ENCODE peak calls at places on chromosomes 11 and 22, in four cellular contexts. S is GM12878, W is K562, L is HepG2. G is an unnamed sample.
A peak's percentile ranks its signal among the peaks of the same experiment; 100 is the strongest.

GRCh38 chr22:44671742-44672141 is 30.3 kb upstream of the PRR5 start:
- DNase-seq in S (no peak), W (no peak), L (peak; percentile 77), G (no peak)

GRCh38 chr22:32623943-32624342 is 149.3 kb downstream of the FBXO7 start:
- DNase-seq in S (no peak), W (no peak), L (peak; percentile 12), G (no peak)

GRCh38 chr11:28874706-28875105 is 766.5 kb downstream of the METTL15 start:
- DNase-seq in S (no peak), W (no peak), L (no peak), G (no peak)

GRCh38 chr11:20013346-20014066 is 146.8 kb downstream of the DBX1 start:
- DNase-seq in S (no peak), W (no peak), L (peak; percentile 73), G (no peak)

GRCh38 chr22:25334091-25334490 is 114.7 kb downstream of the CRYBB2 start:
- DNase-seq in S (peak; percentile 0), W (peak; percentile 22), L (peak; percentile 49), G (peak; percentile 77)

GRCh38 chr11:26286472-26287066 is 45.4 kb upstream of the ANO3 start:
- DNase-seq in S (no peak), W (no peak), L (peak; percentile 2), G (peak; percentile 29)

GRCh38 chr11:29173660-29174062 is 843.2 kb downstream of the KCNA4 start:
- DNase-seq in S (no peak), W (no peak), L (peak; percentile 2), G (no peak)

GRCh38 chr11:69910519-69911309 is 91.5 kb upstream of the FGF3 start:
- DNase-seq in S (no peak), W (no peak), L (no peak), G (peak; percentile 6)

GRCh38 chr22:19235874-19236273 is 55.6 kb downstream of the CLTCL1 start:
- DNase-seq in S (no peak), W (no peak), L (no peak), G (no peak)

GRCh38 chr11:124896821-124897391 is 759 bp downstream of the ROBO4 start:
- DNase-seq in S (no peak), W (no peak), L (no peak), G (no peak)

GRCh38 chr22:20463324-20464095 is 25.9 kb upstream of the SCARF2 start:
- DNase-seq in S (no peak), W (no peak), L (no peak), G (no peak)

GRCh38 chr11:69239320-69240040 is 54.5 kb upstream of the MYEOV start:
- DNase-seq in S (no peak), W (no peak), L (no peak), G (no peak)

GRCh38 chr22:50564289-50564688 is 1.6 kb upstream of the SYCE3 start:
- DNase-seq in S (no peak), W (no peak), L (no peak), G (no peak)

DNA sequence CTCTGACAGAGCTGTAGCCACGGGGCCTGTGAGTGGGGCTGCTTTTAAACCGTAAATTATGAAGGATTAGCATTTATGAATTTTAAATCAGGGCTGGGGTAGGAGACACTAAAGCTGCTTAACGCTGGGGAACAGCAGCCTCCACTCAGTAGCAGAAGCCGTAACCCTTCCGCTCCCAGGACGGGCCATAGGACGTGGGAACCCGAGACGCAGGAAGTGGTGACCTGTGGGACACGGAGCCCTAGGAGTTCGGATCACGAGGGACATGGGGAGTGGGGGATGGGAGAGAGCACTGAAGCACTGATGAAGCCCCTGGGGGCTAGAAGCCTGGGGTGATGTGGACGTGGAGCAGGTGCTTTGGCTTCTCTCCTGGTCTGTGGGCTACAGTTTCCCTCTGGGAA is 66.3 kb upstream of the LMO1 start:
- DNase-seq in S (no peak), W (no peak), L (no peak), G (no peak)
- TF ChIP-seq CREM in S (no peak), W (no peak), L (no peak), G (no peak)

GRCh38 chr11:134730096-134730495 is 318.1 kb upstream of the B3GAT1 start:
- DNase-seq in S (no peak), W (no peak), L (no peak), G (no peak)

GRCh38 chr11:134731562-134731961 is 319.5 kb upstream of the B3GAT1 start:
- DNase-seq in S (no peak), W (no peak), L (no peak), G (peak; percentile 50)

GRCh38 chr11:134728186-134728585 is 316.1 kb upstream of the B3GAT1 start:
- DNase-seq in S (no peak), W (no peak), L (no peak), G (no peak)

GRCh38 chr11:134727636-134728035 is 315.6 kb upstream of the B3GAT1 start:
- DNase-seq in S (no peak), W (no peak), L (no peak), G (no peak)

DNA sequence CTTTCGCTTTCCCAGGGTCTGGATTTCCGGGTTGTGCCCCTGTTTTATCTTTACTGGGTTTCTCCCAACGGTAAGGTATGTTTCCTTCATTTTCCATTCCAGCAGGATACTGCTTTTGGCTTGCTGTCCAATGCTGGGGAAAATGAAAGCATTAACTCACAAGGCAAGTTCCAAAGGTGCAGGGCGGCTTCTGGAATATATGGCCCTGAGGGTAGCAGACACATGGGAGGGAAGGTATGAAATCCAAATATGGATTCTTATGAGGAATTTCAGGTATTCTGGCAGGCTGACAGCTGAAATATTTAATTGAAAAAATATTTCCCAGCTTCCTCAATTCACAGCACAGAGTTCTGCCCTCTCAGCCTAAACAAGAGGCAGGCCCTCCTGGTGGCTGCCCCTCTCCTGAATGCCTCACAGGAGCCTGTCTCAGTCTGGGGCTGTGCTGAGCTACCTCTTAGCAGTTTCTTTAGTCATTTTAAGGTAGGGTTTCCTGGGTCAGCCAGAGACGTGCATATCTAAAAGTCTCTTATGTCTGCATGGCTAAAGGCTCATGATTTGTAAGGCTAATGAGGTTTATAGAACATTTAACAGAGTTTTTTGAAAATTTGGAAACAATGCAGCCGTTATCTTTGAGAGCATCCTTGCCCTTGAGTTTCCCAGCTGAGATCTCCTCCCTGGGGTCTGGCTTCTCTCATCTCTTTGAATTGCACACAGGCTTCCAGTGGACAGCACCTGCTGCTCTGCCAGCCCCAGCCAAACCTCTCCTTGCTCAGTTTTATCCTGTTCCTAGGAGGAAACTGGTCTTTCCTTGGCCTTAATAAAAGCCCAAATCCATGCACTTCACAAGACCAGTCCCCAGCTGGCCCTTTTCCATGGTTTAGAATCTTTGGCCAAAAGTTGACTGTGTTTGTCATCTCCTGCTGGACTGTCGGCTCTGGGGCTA is 318.8 kb upstream of the B3GAT1 start:
- DNase-seq in S (no peak), W (no peak), L (no peak), G (no peak)
- TF ChIP-seq CREM in S (no peak), W (no peak), L (no peak), G (no peak)

DNA sequence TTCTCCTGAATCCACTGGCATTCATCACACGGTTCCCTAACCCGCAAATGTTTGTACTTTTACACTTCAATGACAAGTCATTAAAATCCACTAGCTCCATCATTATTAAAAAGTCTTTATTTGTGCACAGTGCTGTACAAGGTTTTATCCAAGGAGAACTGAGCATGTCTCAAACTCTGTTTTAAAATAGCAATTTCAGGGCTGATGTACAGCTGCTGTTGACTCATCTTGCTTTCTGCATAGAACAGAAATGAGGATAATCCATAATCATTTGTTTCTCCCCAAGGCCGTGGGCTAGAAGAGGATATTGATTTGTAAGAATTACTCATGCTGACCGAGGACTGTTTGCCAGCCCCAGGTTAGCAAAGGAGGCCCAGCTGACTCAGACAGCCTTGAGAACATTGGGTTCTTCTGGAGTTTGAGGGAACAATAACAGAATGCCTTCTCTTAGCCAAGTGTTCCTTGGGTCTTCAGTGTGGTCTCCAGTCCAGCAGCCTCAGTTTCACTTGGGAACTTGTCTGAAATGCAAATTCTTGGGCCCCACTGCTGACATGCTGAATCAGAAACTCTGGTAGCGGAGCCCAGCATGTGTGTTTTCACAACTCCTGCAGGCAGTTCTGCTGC is 91.9 kb downstream of the ZC3H12C start:
- DNase-seq in S (no peak), W (no peak), L (peak; percentile 14), G (no peak)
- TF ChIP-seq CREM in S (no peak), W (no peak), L (no peak), G (no peak)

GRCh38 chr11:3000032-3000961 is 8.2 kb upstream of the NAP1L4 start:
- DNase-seq in S (no peak), W (no peak), L (no peak), G (no peak)
- TF ChIP-seq CREM in S (no peak), W (no peak), L (no peak), G (no peak)

GRCh38 chr11:47244664-47245350 is 3.8 kb downstream of the ACP2 start:
- DNase-seq in S (no peak), W (no peak), L (no peak), G (no peak)
- TF ChIP-seq CREM in S (no peak), W (no peak), L (no peak), G (no peak)

GRCh38 chr11:35418282-35418846 is 994 bp downstream of the SLC1A2 start:
- DNase-seq in S (no peak), W (no peak), L (no peak), G (peak; percentile 60)
- TF ChIP-seq CREM in S (no peak), W (no peak), L (no peak), G (no peak)

GRCh38 chr22:23458663-23459541 is 121.2 kb downstream of the IGLL1 start:
- DNase-seq in S (no peak), W (no peak), L (no peak), G (no peak)

GRCh38 chr22:23453277-23453676 is 126.8 kb downstream of the IGLL1 start:
- DNase-seq in S (no peak), W (no peak), L (no peak), G (no peak)

GRCh38 chr22:23452231-23453010 is 127.7 kb downstream of the IGLL1 start:
- DNase-seq in S (no peak), W (no peak), L (no peak), G (no peak)

GRCh38 chr22:23457586-23457985 is 122.5 kb downstream of the IGLL1 start:
- DNase-seq in S (no peak), W (peak; percentile 11), L (no peak), G (no peak)
- TF ChIP-seq CREM in S (no peak), W (peak; percentile 14), L (no peak), G (no peak)

DNA sequence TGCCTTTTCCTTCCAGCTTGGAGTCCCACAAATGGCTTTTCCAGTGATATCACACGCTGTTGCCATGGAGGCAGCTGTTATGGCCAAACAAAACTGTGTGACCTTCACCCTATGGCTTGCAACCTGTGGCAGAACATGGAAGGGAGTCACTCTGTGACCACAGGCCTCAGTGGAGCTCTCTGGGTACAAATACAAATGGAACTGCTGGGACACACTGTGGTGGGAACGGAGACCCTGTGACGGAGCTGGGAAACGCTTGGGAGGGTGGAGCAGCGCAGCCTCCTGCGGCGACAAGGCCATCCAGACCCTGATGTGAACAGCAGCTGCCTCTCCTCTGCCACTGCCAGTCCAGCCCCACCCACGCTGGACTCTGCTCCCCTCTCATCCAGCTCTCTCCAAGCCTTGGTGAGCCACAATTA is 162.5 kb downstream of the ETS1 start:
- DNase-seq in S (no peak), W (no peak), L (peak; percentile 84), G (no peak)
- TF ChIP-seq CREM in S (no peak), W (no peak), L (peak; percentile 15), G (no peak)